ENCODE peak calls at places on chromosomes 11 and 22, in six cellular contexts. R, N, D, L, F and K are unnamed samples.

GRCh38 chr11:62539238-62539925 is 7.2 kb downstream of the AHNAK start:
- DNase-seq in R (peak), N (peak), D (no peak), L (peak), F (peak), K (no peak)

GRCh38 chr11:81059356-81059755 is 1618.5 kb upstream of the TENM4 start:
- DNase-seq in R (no peak), N (no peak), D (no peak), L (no peak), F (no peak), K (no peak)

GRCh38 chr11:119460582-119460981 is 37.6 kb upstream of the THY1 start:
- DNase-seq in R (no peak), N (peak), D (no peak), L (no peak), F (peak), K (no peak)

GRCh38 chr11:33735166-33735425 is 1.1 kb downstream of the CD59 start:
- DNase-seq in R (no peak), N (no peak), D (no peak), L (no peak), F (no peak), K (no peak)

GRCh38 chr11:26949846-26950245 is 44.1 kb upstream of the FIBIN start:
- DNase-seq in R (no peak), N (peak), D (no peak), L (no peak), F (no peak), K (no peak)

GRCh38 chr11:93700830-93701229 is 39.3 kb downstream of the CEP295 start:
- DNase-seq in R (no peak), N (peak), D (no peak), L (no peak), F (peak), K (no peak)

GRCh38 chr22:46052801-46053562 is 76.0 kb upstream of the WNT7B start:
- DNase-seq in R (peak), N (peak), D (no peak), L (no peak), F (no peak), K (no peak)

GRCh38 chr11:19595840-19596751 is 116.5 kb upstream of the NAV2 start:
- DNase-seq in R (no peak), N (peak), D (peak), L (no peak), F (peak), K (no peak)

GRCh38 chr11:57567210-57567511 is 311 bp downstream of the UBE2L6 start:
- DNase-seq in R (no peak), N (no peak), D (no peak), L (peak), F (no peak), K (no peak)

GRCh38 chr11:830295-831131 is 2.2 kb upstream of the CD151 start:
- DNase-seq in R (peak), N (peak), D (no peak), L (peak), F (no peak), K (peak)

GRCh38 chr11:55714982-55715888 is 53.2 kb downstream of the OR4C6 start:
- DNase-seq in R (peak), N (no peak), D (no peak), L (no peak), F (no peak), K (no peak)

GRCh38 chr11:45677811-45678515 is 12.5 kb upstream of the CHST1 start:
- DNase-seq in R (no peak), N (no peak), D (no peak), L (no peak), F (no peak), K (no peak)

DNA sequence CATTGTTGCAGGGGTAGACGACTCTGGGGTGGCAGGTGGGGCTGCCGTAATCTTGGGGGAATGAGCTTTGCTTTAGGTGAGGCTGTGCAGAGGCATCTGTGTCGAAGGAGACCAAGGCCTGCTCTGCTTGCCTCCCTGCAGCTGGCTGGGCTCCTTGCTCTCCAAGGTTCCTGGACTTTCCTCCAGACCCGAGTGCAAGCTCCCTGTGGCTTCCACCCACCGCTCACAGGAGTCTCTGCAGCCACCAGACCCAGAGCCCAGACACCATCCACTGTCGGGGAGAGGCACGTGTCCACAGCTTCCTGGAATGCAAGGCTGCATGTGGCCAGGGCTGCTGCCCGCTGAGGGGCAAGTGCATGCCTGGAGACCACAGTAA is 54.9 kb downstream of the SMIM38 start:
- DNase-seq in R (no peak), N (no peak), D (no peak), L (no peak), F (no peak), K (no peak)
- TF ChIP-seq CTCF in R (no peak), N (no peak), D (no peak), L (no peak), F (no peak), K (no peak)

DNA sequence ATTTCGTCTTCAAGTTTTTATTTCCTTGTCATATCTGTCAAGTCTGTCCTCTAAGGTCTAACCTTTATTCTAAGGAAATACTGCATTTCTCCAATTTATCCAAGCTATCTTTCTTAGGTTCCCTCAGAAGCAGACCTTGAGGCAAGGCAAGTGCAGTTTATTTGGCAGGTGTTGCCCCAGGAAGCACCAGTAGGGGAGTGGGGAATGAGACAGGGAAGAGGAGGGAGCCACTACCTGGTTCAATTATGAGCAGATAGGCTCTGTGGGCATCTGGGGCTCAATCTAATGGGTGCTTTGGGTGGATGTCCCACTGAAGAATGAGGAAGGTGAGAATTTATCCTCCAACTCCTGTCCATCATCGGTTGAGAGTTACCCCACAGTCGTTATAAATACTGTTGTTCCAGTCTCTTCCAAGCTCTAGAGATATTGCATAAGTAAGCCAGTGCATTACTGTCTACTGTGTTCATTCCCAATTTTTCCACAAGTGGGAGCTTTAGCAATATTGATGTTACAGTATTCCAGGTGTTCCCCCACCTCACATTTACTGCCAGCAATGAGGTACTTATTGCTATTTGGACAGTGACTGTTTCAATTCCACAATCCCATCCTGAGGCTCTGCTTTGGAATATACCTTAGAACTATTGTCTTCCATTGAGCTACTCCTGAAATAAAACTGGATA is 154.9 kb upstream of the CEP126 start:
- DNase-seq in R (no peak), N (no peak), D (no peak), L (no peak), F (no peak), K (no peak)
- TF ChIP-seq CTCF in R (no peak), N (peak), D (peak), L (no peak), F (peak), K (no peak)

GRCh38 chr22:24772493-24773220 is 1.9 kb downstream of the PIWIL3 start:
- DNase-seq in R (peak), N (peak), D (no peak), L (no peak), F (no peak), K (peak)
- TF ChIP-seq CTCF in R (peak), N (peak), D (peak), L (peak), F (peak), K (peak)

GRCh38 chr22:39349967-39350802 is at the start of gene SYNGR1:
- DNase-seq in R (peak), N (no peak), D (no peak), L (no peak), F (no peak), K (peak)
- TF ChIP-seq CTCF in R (no peak), N (no peak), D (no peak), L (no peak), F (no peak), K (no peak)

GRCh38 chr11:44366741-44367140 is 56.8 kb upstream of the ALX4 start:
- DNase-seq in R (no peak), N (no peak), D (no peak), L (no peak), F (no peak), K (no peak)
- TF ChIP-seq CTCF in R (no peak), N (no peak), D (no peak), L (no peak), F (no peak), K (no peak)